ENCODE peak calls at places on chromosomes 12 and 14, in nine cellular contexts. D is right atrium auricular region, A is GM23338, M is SJCRH30, U is pancreas, Z is transverse colon, W is astrocyte, X is lung, O is fibroblast of lung. V is an unnamed sample. For H3K36me3 and H3K27me3, the result is how much of the 10 kb centered on the place peaks cover.

GRCh38 chr12:113610698-113611097 is 139.0 kb upstream of the LHX5 start:
- DNase-seq in A (peak), M (no peak), W (no peak), X (no peak), U (no peak), Z (no peak), O (no peak), D (no peak), V (peak)

GRCh38 chr12:52387859-52388258 is 2.4 kb upstream of the KRT84 start:
- DNase-seq in A (no peak), M (no peak), Z (no peak), U (no peak), W (no peak), O (no peak), D (no peak), X (no peak), V (no peak)

GRCh38 chr14:104882325-104882973 is 17.4 kb downstream of the CEP170B start:
- DNase-seq in A (peak), D (no peak), W (no peak), O (no peak), M (peak), Z (peak), X (peak), U (peak), V (peak)

GRCh38 chr14:90483551-90483950 is 86.7 kb downstream of the CALM1 start:
- DNase-seq in U (peak), X (no peak), M (no peak), Z (peak), A (peak), D (peak), W (no peak), O (no peak), V (peak)

GRCh38 chr12:3177778-3178435 is 100.7 kb downstream of the TSPAN9 start:
- DNase-seq in O (no peak), U (no peak), X (no peak), M (peak), W (no peak), A (no peak), Z (no peak), D (no peak), V (no peak)

GRCh38 chr12:122835693-122836026 is 403 bp downstream of the HIP1R start:
- DNase-seq in U (peak), X (no peak), O (no peak), M (no peak), D (no peak), W (no peak), A (peak), Z (peak), V (peak)

GRCh38 chr12:53591301-53592206 is 34.6 kb downstream of the ATF7 start:
- DNase-seq in A (no peak), D (no peak), Z (no peak), X (no peak), U (no peak), O (no peak), M (no peak), W (no peak), V (no peak)

GRCh38 chr14:56648508-56649301 is 69.1 kb downstream of the TMEM260 start:
- DNase-seq in D (no peak), M (no peak), O (no peak), A (no peak), W (no peak), U (no peak), Z (no peak), X (no peak), V (peak)

GRCh38 chr14:76904100-76904739 is 78.0 kb downstream of the LRRC74A start:
- DNase-seq in Z (peak), M (no peak), W (peak), O (peak), D (peak), X (no peak), A (no peak), U (no peak), V (no peak)

GRCh38 chr14:103511022-103511693 is 11.5 kb downstream of the CKB start:
- DNase-seq in D (no peak), X (no peak), Z (no peak), U (peak), A (no peak), O (no peak), W (no peak), M (no peak), V (peak)

GRCh38 chr12:5969156-5969973 is 24.3 kb upstream of the ANO2 start:
- DNase-seq in A (no peak), W (no peak), M (no peak), U (no peak), D (no peak), O (no peak), Z (no peak), X (no peak), V (peak)

GRCh38 chr12:113261847-113262470 is 40.7 kb downstream of the TPCN1 start:
- DNase-seq in W (no peak), O (no peak), X (no peak), D (no peak), Z (no peak), M (no peak), A (no peak), U (no peak), V (no peak)

GRCh38 chr14:105974902-105975301 is 448.5 kb downstream of the TMEM121 start:
- DNase-seq in W (no peak), M (peak), A (peak), Z (peak), D (no peak), U (no peak), X (no peak), O (no peak), V (no peak)

GRCh38 chr12:11840350-11840749 is 190.9 kb downstream of the ETV6 start:
- DNase-seq in U (no peak), Z (peak), M (no peak), W (no peak), D (no peak), X (no peak), O (no peak), A (no peak), V (no peak)

GRCh38 chr12:121811434-121812319 is 7.9 kb downstream of the SETD1B start:
- DNase-seq in U (peak), Z (peak), M (peak), O (peak), X (peak), W (no peak), D (no peak), A (peak), V (peak)
- H3K36me3 ChIP-seq in U (under half), Z (under half), M (under half), O (under half), X (half or more), W (under half), D (half or more), A (under half), V (under half)

DNA sequence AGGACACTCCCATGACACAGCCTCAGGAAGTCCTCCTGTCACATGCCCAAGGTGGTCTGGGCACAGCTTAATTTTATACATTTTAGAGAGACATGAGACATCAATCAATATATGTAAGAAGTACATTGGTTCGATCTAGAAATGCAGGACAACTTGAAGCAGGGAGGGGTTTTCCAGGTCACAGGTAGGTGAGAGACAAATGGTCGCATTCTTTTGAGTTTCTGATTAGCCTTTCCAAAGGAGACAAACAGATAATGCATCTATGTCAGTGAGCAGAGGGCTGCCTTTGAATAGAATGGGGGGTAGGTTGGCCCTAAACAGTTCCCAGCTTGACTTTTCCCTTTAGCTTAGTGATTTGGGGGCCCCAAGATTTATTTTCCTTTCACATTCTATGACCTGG is 2.5 kb downstream of the HSPB8 start:
- DNase-seq in D (no peak), M (no peak), A (no peak), O (no peak), W (no peak), U (no peak), X (no peak), Z (no peak), V (no peak)
- H3K4me3 ChIP-seq in D (peak), M (peak), A (no peak), O (peak), W (peak), U (no peak), X (peak), Z (peak), V (no peak)

GRCh38 chr14:64544607-64545312 is 4.2 kb downstream of the HSPA2 start:
- DNase-seq in Z (no peak), D (no peak), U (no peak), M (no peak), A (peak), X (no peak), O (no peak), W (no peak), V (peak)
- H3K27me3 ChIP-seq in Z (under half), D (under half), U (under half), M (under half), A (under half), X (under half), O (under half), W (under half), V (under half)

DNA sequence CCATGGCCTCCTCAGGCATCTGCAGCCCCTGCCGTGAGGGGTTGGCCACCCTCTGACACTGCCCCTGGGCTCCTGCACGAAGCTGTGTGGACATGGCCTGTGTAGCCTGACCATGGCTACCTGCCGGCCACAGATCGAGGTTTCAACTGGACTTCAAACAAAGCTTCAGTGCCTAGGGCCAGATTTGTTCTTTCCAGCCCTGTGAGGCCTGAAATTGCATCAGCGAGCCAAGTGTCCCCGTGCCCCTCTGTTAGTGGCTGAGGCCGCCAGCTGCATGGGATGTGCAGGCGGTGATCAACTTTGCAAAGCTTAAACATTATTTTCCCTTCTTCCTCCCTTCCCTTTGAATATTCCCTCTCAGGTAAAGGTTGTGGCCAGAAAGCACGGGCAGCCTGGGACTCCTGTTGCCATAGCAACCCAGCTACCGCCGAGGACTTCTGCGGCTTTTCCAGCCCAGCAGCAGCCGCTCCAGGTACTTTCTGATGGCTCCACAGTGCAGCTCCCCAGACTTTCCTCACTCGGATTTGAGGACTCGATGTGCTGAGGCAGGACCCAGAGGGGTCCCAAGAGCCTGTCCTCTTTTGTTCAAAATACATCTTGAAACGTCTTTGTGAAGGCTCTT is 35.8 kb downstream of the DDX51 start:
- DNase-seq in Z (no peak), X (no peak), U (no peak), O (no peak), A (peak), W (no peak), M (no peak), D (peak), V (peak)
- H3K36me3 ChIP-seq in Z (under half), X (under half), U (under half), O (under half), A (under half), W (under half), M (under half), D (under half), V (under half)